ENCODE peak calls at places on chromosomes 11 and 22, in ten cellular contexts. L, X, U, O, R, C, N, D, F and M are unnamed samples.

GRCh38 chr11:2091786-2092463 is 47.3 kb downstream of the IGF2 start:
- DNase-seq in D (no peak), C (no peak), R (no peak), L (no peak), X (no peak), F (no peak), O (no peak), U (no peak), N (no peak), M (no peak)

GRCh38 chr22:19172213-19173046 is 6.1 kb downstream of the SLC25A1 start:
- DNase-seq in N (no peak), F (no peak), X (no peak), C (no peak), R (no peak), L (no peak), O (no peak), U (no peak), D (no peak), M (no peak)

GRCh38 chr11:35491231-35491871 is 34.1 kb downstream of the PAMR1 start:
- DNase-seq in U (no peak), L (no peak), N (no peak), O (no peak), R (no peak), D (no peak), F (no peak), C (no peak), X (no peak), M (peak; percentile 93)

GRCh38 chr11:119051440-119052162 is 5.4 kb downstream of the HYOU1 start:
- DNase-seq in R (no peak), X (peak; percentile 28), F (no peak), N (no peak), U (no peak), D (no peak), L (no peak), C (no peak), O (no peak), M (no peak)

GRCh38 chr11:70167723-70168404 is 35.2 kb upstream of the FADD start:
- DNase-seq in L (no peak), C (no peak), N (no peak), R (no peak), D (no peak), O (no peak), F (no peak), X (no peak), U (no peak), M (no peak)

GRCh38 chr11:69372589-69373250 is 78.8 kb downstream of the MYEOV start:
- DNase-seq in U (no peak), N (no peak), L (no peak), R (no peak), F (no peak), O (no peak), C (peak; percentile 56), D (no peak), X (no peak), M (no peak)

GRCh38 chr11:129277216-129277838 is 85.2 kb upstream of the ARHGAP32 start:
- DNase-seq in D (no peak), L (no peak), F (no peak), N (no peak), U (no peak), O (no peak), X (no peak), R (no peak), C (no peak), M (no peak)

GRCh38 chr22:36452473-36453265 is 28.8 kb downstream of the TXN2 start:
- DNase-seq in R (no peak), O (no peak), N (no peak), D (no peak), U (no peak), L (no peak), X (no peak), F (no peak), C (no peak), M (no peak)

GRCh38 chr11:12785901-12786300 is 111.7 kb downstream of the TEAD1 start:
- DNase-seq in O (no peak), C (no peak), R (no peak), L (no peak), U (peak; percentile 79), N (no peak), F (no peak), D (peak; percentile 86), X (no peak), M (no peak)

GRCh38 chr11:68312780-68313573 is 586 bp downstream of the LRP5 start:
- DNase-seq in C (no peak), R (peak; percentile 21), N (no peak), D (no peak), L (no peak), F (no peak), U (no peak), X (peak; percentile 42), O (no peak), M (no peak)

GRCh38 chr11:65718964-65719492 is 1.6 kb downstream of the RNASEH2C start:
- DNase-seq in N (no peak), R (no peak), F (no peak), O (no peak), D (no peak), U (no peak), C (no peak), X (no peak), L (no peak), M (peak; percentile 24)

GRCh38 chr11:10304495-10305261 is at the start of gene ADM:
- DNase-seq in D (peak; percentile 63), X (peak; percentile 55), O (peak; percentile 72), F (peak; percentile 91), C (peak; percentile 64), U (no peak), N (peak; percentile 86), L (no peak), R (no peak), M (peak; percentile 97)

GRCh38 chr11:71236836-71237475 is 15.4 kb downstream of the SHANK2 start:
- DNase-seq in R (no peak), O (no peak), D (no peak), N (no peak), C (no peak), X (no peak), U (no peak), L (no peak), F (no peak), M (no peak)

GRCh38 chr11:92739020-92739419 is 230.4 kb upstream of the MTNR1B start:
- DNase-seq in C (no peak), F (no peak), N (no peak), R (no peak), X (no peak), U (no peak), O (no peak), L (no peak), D (no peak), M (peak; percentile 53)

GRCh38 chr11:4559527-4560440 is 14.8 kb downstream of the OR52M1 start:
- DNase-seq in N (no peak), R (no peak), F (no peak), L (no peak), D (no peak), C (no peak), U (no peak), X (no peak), O (no peak), M (no peak)

GRCh38 chr11:18785416-18785815 is 6.2 kb downstream of the PTPN5 start:
- DNase-seq in R (no peak), F (no peak), C (no peak), D (no peak), L (no peak), U (no peak), X (no peak), N (no peak), O (no peak), M (no peak)

GRCh38 chr11:67412495-67413179 is 2.8 kb upstream of the CARNS1 start:
- DNase-seq in F (no peak), L (no peak), N (no peak), X (no peak), O (no peak), D (no peak), U (no peak), C (no peak), R (no peak), M (no peak)

GRCh38 chr22:44454113-44454769 is 43.8 kb downstream of the RTL6 start:
- DNase-seq in X (no peak), F (no peak), C (peak; percentile 49), D (no peak), L (no peak), N (no peak), R (no peak), O (no peak), U (no peak), M (no peak)

GRCh38 chr22:31637375-31637937 is 24.6 kb downstream of the PISD start:
- DNase-seq in U (no peak), L (no peak), N (no peak), C (peak; percentile 38), X (no peak), R (no peak), F (no peak), O (no peak), D (no peak), M (no peak)

GRCh38 chr11:109421981-109422590 is at the start of gene C11orf87:
- DNase-seq in C (no peak), O (no peak), X (no peak), F (no peak), R (no peak), N (no peak), U (no peak), L (no peak), D (peak; percentile 8), M (peak; percentile 5)

GRCh38 chr22:45010532-45010900 is 711 bp upstream of the PHF21B start:
- DNase-seq in X (no peak), C (no peak), F (no peak), D (peak; percentile 30), R (no peak), L (no peak), N (no peak), O (no peak), U (no peak), M (no peak)

GRCh38 chr11:3849297-3849874 is 6.1 kb upstream of the STIM1 start:
- DNase-seq in R (no peak), L (no peak), D (peak; percentile 40), X (peak; percentile 33), C (peak; percentile 70), U (no peak), O (no peak), F (no peak), N (no peak), M (peak; percentile 65)

GRCh38 chr11:13344818-13345217 is 67.2 kb downstream of the BMAL1 start:
- DNase-seq in X (no peak), C (no peak), N (no peak), U (no peak), O (no peak), R (no peak), L (no peak), D (no peak), F (no peak), M (no peak)

GRCh38 chr11:107468596-107468995 is 11.0 kb upstream of the CWF19L2 start:
- DNase-seq in C (no peak), F (no peak), X (no peak), N (no peak), U (no peak), R (no peak), D (no peak), O (no peak), L (no peak), M (peak; percentile 62)

GRCh38 chr11:69437001-69437875 is 44.2 kb upstream of the LINC01488 start:
- DNase-seq in O (no peak), N (peak; percentile 88), L (no peak), F (no peak), R (no peak), D (no peak), C (peak; percentile 56), X (no peak), U (no peak), M (no peak)

GRCh38 chr22:25759825-25760231 is 17.8 kb downstream of the MYO18B start:
- DNase-seq in U (no peak), O (no peak), N (peak; percentile 71), L (no peak), X (no peak), D (no peak), R (no peak), C (no peak), F (no peak), M (peak; percentile 95)

GRCh38 chr11:79087238-79087956 is 353.4 kb downstream of the TENM4 start:
- DNase-seq in F (no peak), R (no peak), C (no peak), D (no peak), X (no peak), L (no peak), N (peak; percentile 38), O (no peak), U (no peak), M (peak; percentile 69)

GRCh38 chr11:107716884-107717532 is 5.2 kb upstream of the SLN start:
- DNase-seq in X (no peak), C (no peak), U (no peak), R (no peak), D (no peak), O (no peak), L (no peak), F (no peak), N (no peak), M (no peak)